ENCODE peak calls at places on chromosome 17, in nine cellular contexts. K is lower leg skin, I is pancreas, Y is AG09309, Z is cardiac fibroblast, S is Calu3, J is tibial artery, T is fibroblast of lung, B is body of pancreas. C is an unnamed sample.

GRCh38 chr17:29039764-29040598 is 3.0 kb upstream of the PIPOX start:
- DNase-seq in K (no peak), I (no peak), Y (peak; percentile 87), Z (peak; percentile 78), S (no peak), J (no peak), T (peak; percentile 5), B (no peak), C (no peak)

GRCh38 chr17:8420041-8420934 is 15.4 kb upstream of the NDEL1 start:
- DNase-seq in K (no peak), I (peak; percentile 89), Y (peak; percentile 17), Z (peak; percentile 85), S (no peak), J (no peak), T (peak; percentile 85), B (peak; percentile 96), C (no peak)

GRCh38 chr17:49063652-49064051 is 66.5 kb downstream of the IGF2BP1 start:
- DNase-seq in K (no peak), I (no peak), Y (no peak), Z (peak; percentile 14), S (no peak), J (no peak), T (no peak), B (no peak), C (no peak)

GRCh38 chr17:68440526-68440925 is 16.8 kb downstream of the WIPI1 start:
- DNase-seq in K (no peak), I (no peak), Y (no peak), Z (no peak), S (no peak), J (no peak), T (no peak), B (no peak), C (no peak)

GRCh38 chr17:48002208-48002919 is 31.5 kb downstream of the CDK5RAP3 start:
- DNase-seq in K (no peak), I (no peak), Y (no peak), Z (peak; percentile 83), S (peak; percentile 51), J (no peak), T (peak; percentile 70), B (no peak), C (no peak)

GRCh38 chr17:15490634-15491261 is 23.3 kb upstream of the CDRT4 start:
- DNase-seq in K (peak; percentile 89), I (no peak), Y (no peak), Z (peak; percentile 80), S (peak; percentile 74), J (peak; percentile 80), T (peak; percentile 56), B (peak; percentile 34), C (no peak)

GRCh38 chr17:81222906-81223757 is at the start of gene CEP131:
- DNase-seq in K (peak; percentile 98), I (peak; percentile 99), Y (peak; percentile 90), Z (peak; percentile 99), S (peak; percentile 99), J (peak; percentile 99), T (peak; percentile 98), B (peak; percentile 99), C (peak; percentile 96)

GRCh38 chr17:27153005-27153404 is 140.9 kb upstream of the WSB1 start:
- DNase-seq in K (no peak), I (no peak), Y (peak; percentile 24), Z (peak; percentile 48), S (no peak), J (no peak), T (no peak), B (no peak), C (no peak)

GRCh38 chr17:28902819-28903545 is at the start of gene DHRS13:
- DNase-seq in K (peak; percentile 59), I (peak; percentile 95), Y (no peak), Z (peak; percentile 83), S (peak; percentile 98), J (peak; percentile 90), T (peak; percentile 85), B (peak; percentile 96), C (peak; percentile 44)

GRCh38 chr17:14580494-14580893 is 279.6 kb downstream of the HS3ST3B1 start:
- DNase-seq in K (no peak), I (no peak), Y (peak; percentile 44), Z (no peak), S (no peak), J (no peak), T (peak; percentile 59), B (no peak), C (no peak)

GRCh38 chr17:29138184-29138955 is 41.8 kb downstream of the MYO18A start:
- DNase-seq in K (no peak), I (no peak), Y (no peak), Z (no peak), S (no peak), J (peak; percentile 62), T (no peak), B (no peak), C (no peak)

GRCh38 chr17:49741692-49742076 is 22.2 kb downstream of the FAM117A start:
- DNase-seq in K (no peak), I (no peak), Y (no peak), Z (no peak), S (no peak), J (no peak), T (no peak), B (no peak), C (no peak)

GRCh38 chr17:45574376-45574775 is 83.9 kb upstream of the PLEKHM1 start:
- DNase-seq in K (no peak), I (no peak), Y (peak; percentile 49), Z (peak; percentile 75), S (no peak), J (no peak), T (peak; percentile 70), B (no peak), C (no peak)

GRCh38 chr17:329794-330420 is 22.7 kb downstream of the RPH3AL start:
- DNase-seq in K (no peak), I (no peak), Y (no peak), Z (no peak), S (no peak), J (no peak), T (no peak), B (peak; percentile 14), C (no peak)

GRCh38 chr17:11922634-11923033 is 74.6 kb downstream of the ZNF18 start:
- DNase-seq in K (no peak), I (no peak), Y (no peak), Z (no peak), S (no peak), J (no peak), T (no peak), B (no peak), C (no peak)

GRCh38 chr17:66764559-66764958 is 70.4 kb upstream of the CACNG5 start:
- DNase-seq in K (no peak), I (peak; percentile 25), Y (no peak), Z (no peak), S (no peak), J (no peak), T (no peak), B (peak; percentile 34), C (no peak)

GRCh38 chr17:27295945-27296344 is 2.0 kb downstream of the WSB1 start:
- DNase-seq in K (no peak), I (no peak), Y (no peak), Z (peak; percentile 30), S (no peak), J (no peak), T (no peak), B (no peak), C (no peak)

GRCh38 chr17:57315061-57315851 is 58.9 kb downstream of the MSI2 start:
- DNase-seq in K (no peak), I (no peak), Y (no peak), Z (no peak), S (no peak), J (no peak), T (no peak), B (no peak), C (no peak)

GRCh38 chr17:63826468-63827001 is 696 bp upstream of the PSMC5 start:
- DNase-seq in K (no peak), I (no peak), Y (no peak), Z (no peak), S (no peak), J (no peak), T (no peak), B (no peak), C (no peak)

GRCh38 chr17:63828936-63829335 is 1.5 kb upstream of the FTSJ3 start:
- DNase-seq in K (no peak), I (no peak), Y (no peak), Z (no peak), S (no peak), J (no peak), T (no peak), B (no peak), C (no peak)

GRCh38 chr17:63830278-63830677 is 2.8 kb upstream of the FTSJ3 start:
- DNase-seq in K (no peak), I (no peak), Y (no peak), Z (no peak), S (no peak), J (no peak), T (no peak), B (no peak), C (no peak)

GRCh38 chr17:63827002-63827800 is at the start of the genes FTSJ3 and PSMC5:
- DNase-seq in K (peak; percentile 95), I (peak; percentile 95), Y (peak; percentile 66), Z (peak; percentile 97), S (peak; percentile 89), J (peak; percentile 97), T (peak; percentile 96), B (peak; percentile 95), C (peak; percentile 89)

DNA sequence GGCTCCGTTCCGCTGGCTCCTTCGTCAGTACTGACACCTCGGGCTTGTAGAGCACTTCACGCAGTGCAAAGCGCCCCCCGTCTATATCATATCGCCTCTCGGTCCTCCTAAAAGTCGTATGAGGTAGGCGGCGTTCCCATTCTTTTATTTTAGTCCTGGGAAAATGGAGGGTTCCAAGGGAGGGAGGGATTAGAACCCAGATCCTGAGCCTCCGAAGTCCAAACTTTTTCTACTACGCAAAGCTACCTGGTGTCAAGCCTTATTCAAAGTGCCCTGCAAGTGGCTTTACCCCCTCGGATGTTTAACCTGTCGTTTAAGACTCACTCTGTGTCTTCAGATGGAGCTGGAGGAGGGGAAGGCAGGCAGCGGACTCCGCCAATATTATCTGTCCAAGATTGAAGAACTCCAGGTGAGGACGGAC is 348 bp upstream of the FTSJ3 start:
- DNase-seq in K (no peak), I (no peak), Y (no peak), Z (peak; percentile 17), S (no peak), J (no peak), T (no peak), B (no peak), C (no peak)
- TF ChIP-seq CTCF in K (no peak), I (no peak), Y (no peak), Z (no peak), S (no peak), J (no peak), T (no peak), B (no peak), C (no peak)

GRCh38 chr17:73340093-73340596 is 28.3 kb upstream of the CDC42EP4 start:
- DNase-seq in K (peak; percentile 65), I (no peak), Y (peak; percentile 83), Z (peak; percentile 97), S (peak; percentile 77), J (peak; percentile 81), T (peak; percentile 94), B (no peak), C (no peak)
- TF ChIP-seq CTCF in K (no peak), I (no peak), Y (peak; percentile 68), Z (peak; percentile 55), S (peak; percentile 23), J (peak; percentile 18), T (peak; percentile 60), B (peak; percentile 22), C (peak; percentile 27)

GRCh38 chr17:39261286-39261685 is 35.5 kb upstream of the STAC2 start:
- DNase-seq in K (no peak), I (no peak), Y (no peak), Z (no peak), S (peak; percentile 70), J (no peak), T (no peak), B (no peak), C (no peak)
- TF ChIP-seq CTCF in K (no peak), I (no peak), Y (peak; percentile 20), Z (peak; percentile 21), S (peak; percentile 86), J (no peak), T (no peak), B (peak; percentile 8), C (no peak)

GRCh38 chr17:3602499-3602898 is 6.7 kb downstream of the TRPV1 start:
- DNase-seq in K (no peak), I (peak; percentile 25), Y (no peak), Z (peak; percentile 40), S (no peak), J (no peak), T (peak; percentile 40), B (no peak), C (no peak)
- TF ChIP-seq CTCF in K (no peak), I (peak; percentile 18), Y (peak; percentile 12), Z (no peak), S (no peak), J (peak; percentile 13), T (peak; percentile 40), B (no peak), C (peak; percentile 40)